ENCODE peak calls at places on chromosomes 7 and 10, in five cellular contexts. W is left ventricle myocardium inferior, Y is A549, A is astrocyte of the cerebellum, H is adipocyte. I is an unnamed sample.

GRCh38 chr10:49375611-49376010 is 20.3 kb downstream of the DRGX start:
- DNase-seq in W (peak; percentile 32), Y (no peak), A (no peak), H (no peak), I (no peak)

GRCh38 chr7:77797734-77798393 is 370 bp downstream of the TMEM60 start:
- DNase-seq in W (peak; percentile 35), Y (no peak), A (no peak), H (no peak), I (no peak)

GRCh38 chr10:3625959-3626751 is 158.9 kb downstream of the KLF6 start:
- DNase-seq in W (no peak), Y (no peak), A (peak; percentile 9), H (peak; percentile 65), I (no peak)

GRCh38 chr7:30521532-30521931 is 16.9 kb upstream of the GGCT start:
- DNase-seq in W (peak; percentile 64), Y (no peak), A (no peak), H (peak; percentile 4), I (no peak)

GRCh38 chr10:71747039-71747807 is 26.1 kb downstream of the VSIR start:
- DNase-seq in W (no peak), Y (no peak), A (no peak), H (no peak), I (no peak)

GRCh38 chr10:119812684-119813083 is 60.0 kb downstream of the MCMBP start:
- DNase-seq in W (no peak), Y (no peak), A (no peak), H (no peak), I (no peak)

GRCh38 chr7:31192996-31193395 is 140.9 kb downstream of the ADCYAP1R1 start:
- DNase-seq in W (peak; percentile 53), Y (peak; percentile 61), A (peak; percentile 9), H (peak; percentile 65), I (peak; percentile 8)

GRCh38 chr10:49739426-49739825 is 22.7 kb downstream of the OGDHL start:
- DNase-seq in W (no peak), Y (no peak), A (no peak), H (no peak), I (no peak)

GRCh38 chr7:76009672-76010600 is 15.5 kb upstream of the TMEM120A start:
- DNase-seq in W (no peak), Y (no peak), A (no peak), H (no peak), I (no peak)

GRCh38 chr7:151813997-151814396 is 62.9 kb downstream of the PRKAG2 start:
- DNase-seq in W (no peak), Y (no peak), A (no peak), H (peak; percentile 19), I (no peak)

GRCh38 chr7:34073676-34074075 is 168.3 kb downstream of the BMPER start:
- DNase-seq in W (no peak), Y (no peak), A (no peak), H (no peak), I (no peak)

GRCh38 chr7:150941983-150942590 is 36.0 kb downstream of the KCNH2 start:
- DNase-seq in W (peak; percentile 72), Y (no peak), A (no peak), H (no peak), I (no peak)

GRCh38 chr10:114631090-114631677 is 26.9 kb downstream of the ABLIM1 start:
- DNase-seq in W (no peak), Y (no peak), A (no peak), H (no peak), I (no peak)

GRCh38 chr7:19754521-19755116 is 18.8 kb downstream of the TMEM196 start:
- DNase-seq in W (no peak), Y (no peak), A (peak; percentile 19), H (peak; percentile 65), I (no peak)

GRCh38 chr7:151038951-151039849 is 9.1 kb upstream of the ASIC3 start:
- DNase-seq in W (peak; percentile 59), Y (peak; percentile 79), A (peak; percentile 23), H (peak; percentile 74), I (peak; percentile 80)

GRCh38 chr7:155754165-155754564 is 58.1 kb downstream of the SHH start:
- DNase-seq in W (no peak), Y (no peak), A (no peak), H (no peak), I (no peak)

GRCh38 chr10:132065491-132066105 is at the start of gene JAKMIP3:
- DNase-seq in W (no peak), Y (peak; percentile 83), A (peak; percentile 79), H (peak; percentile 96), I (peak; percentile 33)

GRCh38 chr10:6927001-6927400 is 346.9 kb upstream of the PRKCQ start:
- DNase-seq in W (no peak), Y (no peak), A (no peak), H (no peak), I (no peak)

GRCh38 chr10:86367339-86367951 is 850 bp upstream of the GRID1 start:
- DNase-seq in W (no peak), Y (no peak), A (no peak), H (peak; percentile 49), I (no peak)

GRCh38 chr7:125423444-125424155 is 494.0 kb upstream of the POT1 start:
- DNase-seq in W (no peak), Y (no peak), A (peak; percentile 36), H (no peak), I (peak; percentile 96)

GRCh38 chr7:1033546-1034145 is 10.7 kb upstream of the GPR146 start:
- DNase-seq in W (no peak), Y (no peak), A (no peak), H (no peak), I (no peak)

GRCh38 chr10:102645741-102646609 is 1.7 kb downstream of the TRIM8 start:
- DNase-seq in W (peak; percentile 89), Y (peak; percentile 66), A (peak; percentile 71), H (peak; percentile 99), I (no peak)

GRCh38 chr10:132586731-132587130 is 49.1 kb downstream of the INPP5A start:
- DNase-seq in W (no peak), Y (no peak), A (no peak), H (no peak), I (no peak)

GRCh38 chr7:129779602-129780256 is 168.2 kb downstream of the NRF1 start:
- DNase-seq in W (no peak), Y (peak; percentile 92), A (no peak), H (peak; percentile 38), I (no peak)

GRCh38 chr7:150973571-150974451 is 4.3 kb downstream of the KCNH2 start:
- DNase-seq in W (no peak), Y (no peak), A (no peak), H (no peak), I (no peak)

GRCh38 chr10:8487346-8487745 is 432.9 kb downstream of the GATA3 start:
- DNase-seq in W (no peak), Y (no peak), A (no peak), H (no peak), I (no peak)

GRCh38 chr7:2261611-2262010 is 19.6 kb downstream of the NUDT1 start:
- DNase-seq in W (no peak), Y (no peak), A (no peak), H (no peak), I (no peak)

GRCh38 chr10:81662837-81663236 is 212.2 kb upstream of the NRG3 start:
- DNase-seq in W (no peak), Y (no peak), A (no peak), H (no peak), I (no peak)
- H3K4me3 ChIP-seq in W (no peak overlapping the region), Y (no peak overlapping the region), A (no peak overlapping the region), H (no peak overlapping the region), I (no peak overlapping the region)

DNA sequence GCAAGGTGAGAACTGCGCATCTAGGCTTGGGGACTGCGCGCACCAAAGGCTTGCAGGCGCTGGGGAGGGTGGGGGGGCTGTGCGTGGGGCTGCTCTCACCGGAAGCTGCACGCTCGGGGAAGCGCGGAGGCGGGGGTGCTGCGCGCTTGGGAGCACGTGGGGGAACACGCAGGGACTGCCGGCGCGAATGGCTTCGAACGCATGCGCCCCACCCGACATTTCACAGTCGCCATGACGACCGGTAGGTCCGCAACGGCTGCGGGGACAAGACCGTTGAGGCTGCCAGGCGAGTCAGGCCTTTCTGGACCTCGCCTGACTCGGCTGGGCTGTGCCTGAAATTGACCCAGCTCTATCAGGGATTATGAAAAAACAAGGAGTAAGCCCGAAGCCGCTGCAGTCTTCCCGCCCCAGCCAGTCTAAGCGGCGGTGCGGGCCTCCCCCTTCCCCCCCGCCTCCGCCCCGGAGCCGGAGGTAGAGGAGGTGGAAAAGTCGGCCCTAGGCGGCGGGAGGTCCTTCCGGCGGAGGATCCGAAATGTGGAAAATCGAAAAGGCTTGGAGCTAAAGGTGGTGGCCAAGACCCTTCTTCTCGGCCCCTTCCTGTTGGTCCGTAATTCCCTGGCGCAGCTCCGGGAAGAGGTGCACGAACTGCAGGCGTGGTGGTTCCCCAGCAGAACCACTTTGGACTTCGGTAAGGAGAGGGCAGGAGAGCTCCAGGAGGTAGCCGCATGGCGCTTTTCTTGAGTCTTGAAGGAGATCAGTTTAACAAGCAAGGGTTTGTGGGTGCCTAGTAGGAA is 34.9 kb upstream of the STEAP1 start:
- DNase-seq in W (peak; percentile 61), Y (no peak), A (no peak), H (peak; percentile 54), I (no peak)
- H3K4me3 ChIP-seq in W (peak overlapping the region; percentile 76), Y (peak overlapping the region; percentile 39), A (peak overlapping the region; percentile 38), H (peak overlapping the region; percentile 77), I (peak overlapping the region; percentile 56)

DNA sequence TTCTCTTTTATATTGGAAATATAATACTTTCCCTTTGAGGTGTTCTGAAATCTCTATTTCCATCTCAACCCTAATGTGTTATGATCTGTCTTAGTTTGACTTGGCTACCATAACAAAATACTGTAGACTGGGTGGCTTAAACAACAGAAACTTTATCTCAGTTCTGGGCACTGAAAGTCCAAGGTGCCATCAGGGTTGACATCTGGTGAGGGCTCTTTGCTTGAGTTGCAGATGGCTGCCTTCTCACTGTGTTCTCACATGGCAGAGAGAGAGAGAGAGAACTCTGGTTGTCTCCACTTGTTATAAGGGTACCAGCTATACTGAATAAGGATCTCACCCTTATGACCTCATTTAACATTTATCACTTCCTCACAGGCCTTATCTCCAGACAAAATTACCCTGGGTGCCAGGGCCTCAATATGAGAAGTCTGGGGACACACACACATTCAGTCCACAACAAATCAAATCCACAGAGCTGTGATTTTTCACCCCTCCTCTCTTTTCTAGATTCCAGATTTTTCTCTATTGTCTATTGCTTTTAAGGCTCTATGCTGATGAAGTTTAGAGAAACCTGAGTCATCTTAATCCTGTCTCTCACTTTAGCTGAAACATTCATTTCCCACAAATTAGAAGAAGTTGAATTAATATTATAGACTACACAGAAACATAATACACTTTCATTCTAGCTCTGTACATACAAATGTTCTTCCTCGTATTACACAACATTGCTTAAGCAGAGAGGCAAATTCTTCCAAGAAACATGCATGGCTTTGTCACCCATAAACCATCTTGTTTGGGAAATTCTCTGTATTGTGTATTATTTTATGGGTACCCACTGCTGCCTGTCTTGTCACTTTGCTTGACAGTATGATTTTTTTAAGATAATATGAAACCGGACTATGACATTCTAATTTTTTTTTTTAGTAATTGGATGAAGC is 104.3 kb downstream of the SRI start:
- DNase-seq in W (no peak), Y (no peak), A (no peak), H (peak; percentile 40), I (no peak)
- H3K4me3 ChIP-seq in W (no peak overlapping the region), Y (no peak overlapping the region), A (no peak overlapping the region), H (no peak overlapping the region), I (no peak overlapping the region)

GRCh38 chr10:13346280-13346819 is 1.7 kb downstream of the SEPHS1 start:
- DNase-seq in W (no peak), Y (no peak), A (no peak), H (peak; percentile 72), I (no peak)
- H3K4me3 ChIP-seq in W (peak overlapping the region; percentile 74), Y (peak overlapping the region; percentile 89), A (peak overlapping the region; percentile 76), H (peak overlapping the region; percentile 90), I (peak overlapping the region; percentile 80)

DNA sequence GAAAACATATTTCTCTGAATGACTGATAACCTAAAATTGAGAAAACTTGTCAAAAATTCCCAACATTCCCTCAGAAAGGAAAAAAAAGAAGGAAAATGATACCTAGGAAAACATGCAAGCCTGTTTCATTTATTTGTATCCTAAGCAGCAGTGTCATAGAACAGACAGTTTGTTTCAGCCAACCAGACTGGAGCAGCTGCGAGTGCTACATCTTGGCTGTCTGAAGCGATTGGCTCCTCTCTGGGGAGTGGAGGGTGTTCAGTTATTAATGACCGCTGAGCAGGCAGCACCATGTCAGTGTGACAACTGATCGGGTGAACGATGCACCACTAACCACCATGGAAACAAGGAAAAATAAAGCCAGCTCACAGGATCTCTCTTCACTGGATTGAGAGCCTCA is at the start of gene LRRN3:
- DNase-seq in W (peak; percentile 38), Y (no peak), A (no peak), H (peak; percentile 84), I (no peak)
- H3K4me3 ChIP-seq in W (peak within 1 kb of the TSS; percentile 66), Y (no peak within 1 kb of the TSS), A (peak within 1 kb of the TSS; percentile 46), H (peak within 1 kb of the TSS; percentile 80), I (peak within 1 kb of the TSS; percentile 35)

I was measured in retinal pigment epithelial cell.